ENCODE peak calls at places on chromosome 6, in six cellular contexts. Q is ovary; O is esophagus squamous epithelium; J is stimulated activated CD4-positive, alpha-beta T cell treated with anti-CD3 and anti-CD28 coated beads, Interleukin-15, amount 100 ng/mL, for 1 hour; G is Daoy; M is Calu3. X is an unnamed sample.
A peak's percentile ranks its signal among the peaks of the same experiment; 100 is the strongest.

GRCh38 chr6:56540232-56540631 is 102.5 kb downstream of the DST start:
- DNase-seq in Q (no peak), O (no peak), J (no peak), G (no peak), M (no peak), X (no peak)

GRCh38 chr6:116017546-116018276 is 43.0 kb downstream of the FRK start:
- DNase-seq in Q (no peak), O (no peak), J (no peak), G (no peak), M (no peak), X (no peak)

GRCh38 chr6:149044394-149044965 is 273.0 kb upstream of the TAB2 start:
- DNase-seq in Q (no peak), O (no peak), J (no peak), G (no peak), M (no peak), X (no peak)

GRCh38 chr6:26103141-26103769 is 16.0 kb downstream of the HFE start:
- DNase-seq in Q (no peak), O (no peak), J (no peak), G (peak; percentile 45), M (no peak), X (no peak)

GRCh38 chr6:135088818-135089809 is 34.5 kb upstream of the HBS1L start:
- DNase-seq in Q (no peak), O (no peak), J (no peak), G (peak; percentile 45), M (peak; percentile 10), X (peak; percentile 20)

GRCh38 chr6:31769684-31770371 is 7.3 kb downstream of the VWA7 start:
- DNase-seq in Q (no peak), O (no peak), J (peak; percentile 65), G (peak; percentile 78), M (peak; percentile 99), X (no peak)

GRCh38 chr6:158043008-158043407 is 61.3 kb downstream of the SYNJ2 start:
- DNase-seq in Q (no peak), O (no peak), J (no peak), G (no peak), M (no peak), X (no peak)

GRCh38 chr6:155026366-155027045 is 31.4 kb downstream of the TIAM2 start:
- DNase-seq in Q (no peak), O (no peak), J (no peak), G (peak; percentile 99), M (peak; percentile 75), X (no peak)

GRCh38 chr6:132763269-132763668 is 5.6 kb upstream of the VNN2 start:
- DNase-seq in Q (no peak), O (no peak), J (no peak), G (peak; percentile 26), M (peak; percentile 22), X (no peak)

GRCh38 chr6:50936277-50936681 is 117.6 kb downstream of the TFAP2B start:
- DNase-seq in Q (no peak), O (no peak), J (no peak), G (no peak), M (no peak), X (no peak)

GRCh38 chr6:25670208-25670607 is 18.2 kb downstream of the SCGN start:
- DNase-seq in Q (no peak), O (no peak), J (no peak), G (no peak), M (no peak), X (no peak)

GRCh38 chr6:3247255-3248146 is 11.2 kb upstream of the PSMG4 start:
- DNase-seq in Q (peak; percentile 65), O (no peak), J (no peak), G (peak; percentile 82), M (peak; percentile 52), X (no peak)

GRCh38 chr6:13420269-13420668 is 67.1 kb downstream of the GFOD1 start:
- DNase-seq in Q (no peak), O (no peak), J (no peak), G (no peak), M (no peak), X (no peak)

GRCh38 chr6:15893556-15894253 is 230.9 kb upstream of the DTNBP1 start:
- DNase-seq in Q (no peak), O (no peak), J (no peak), G (no peak), M (no peak), X (no peak)

GRCh38 chr6:131510094-131510493 is 62.9 kb upstream of the ARG1 start:
- DNase-seq in Q (no peak), O (no peak), J (no peak), G (no peak), M (no peak), X (no peak)

GRCh38 chr6:5201271-5201670 is 59.5 kb downstream of the LYRM4 start:
- DNase-seq in Q (no peak), O (no peak), J (no peak), G (no peak), M (no peak), X (no peak)

GRCh38 chr6:130020106-130020851 is 1.9 kb downstream of the L3MBTL3 start:
- DNase-seq in Q (peak; percentile 54), O (no peak), J (peak; percentile 23), G (no peak), M (peak; percentile 9), X (no peak)

GRCh38 chr6:142440603-142441293 is 138.9 kb downstream of the ADGRG6 start:
- DNase-seq in Q (no peak), O (no peak), J (no peak), G (no peak), M (no peak), X (no peak)

GRCh38 chr6:41571066-41571780 is 25.0 kb downstream of the FOXP4 start:
- DNase-seq in Q (no peak), O (no peak), J (no peak), G (no peak), M (no peak), X (no peak)

GRCh38 chr6:54920628-54921027 is 74.1 kb downstream of the FAM83B start:
- DNase-seq in Q (no peak), O (no peak), J (no peak), G (no peak), M (no peak), X (no peak)

GRCh38 chr6:149840345-149841075 is 23.6 kb downstream of the LRP11 start:
- DNase-seq in Q (peak; percentile 51), O (no peak), J (peak; percentile 14), G (peak; percentile 71), M (peak; percentile 79), X (no peak)

GRCh38 chr6:41498968-41499599 is 47.1 kb upstream of the FOXP4 start:
- DNase-seq in Q (no peak), O (no peak), J (no peak), G (no peak), M (no peak), X (no peak)

GRCh38 chr6:6565488-6565887 is 23.0 kb upstream of the LY86 start:
- DNase-seq in Q (no peak), O (no peak), J (no peak), G (no peak), M (no peak), X (no peak)

GRCh38 chr6:81708306-81708705 is 44.2 kb downstream of the TENT5A start:
- DNase-seq in Q (no peak), O (no peak), J (no peak), G (peak; percentile 55), M (no peak), X (no peak)

GRCh38 chr6:38499697-38500096 is 140.0 kb downstream of the BTBD9 start:
- DNase-seq in Q (no peak), O (no peak), J (no peak), G (no peak), M (no peak), X (no peak)

GRCh38 chr6:108348655-108349349 is 53.9 kb downstream of the AFG1L start:
- DNase-seq in Q (no peak), O (no peak), J (no peak), G (no peak), M (no peak), X (no peak)

GRCh38 chr6:151589667-151590066 is 95.8 kb downstream of the CCDC170 start:
- DNase-seq in Q (no peak), O (no peak), J (no peak), G (no peak), M (no peak), X (no peak)

GRCh38 chr6:11318835-11319813 is 86.7 kb upstream of the NEDD9 start:
- DNase-seq in Q (no peak), O (no peak), J (no peak), G (no peak), M (peak; percentile 21), X (no peak)

GRCh38 chr6:149032599-149033405 is 284.7 kb upstream of the TAB2 start:
- DNase-seq in Q (peak; percentile 56), O (no peak), J (peak; percentile 28), G (peak; percentile 94), M (no peak), X (no peak)

GRCh38 chr6:11427827-11428245 is 109.7 kb upstream of the TMEM170B start:
- DNase-seq in Q (no peak), O (no peak), J (no peak), G (peak; percentile 48), M (no peak), X (no peak)

GRCh38 chr6:4610256-4610655 is 165.9 kb upstream of the CDYL start:
- DNase-seq in Q (no peak), O (no peak), J (no peak), G (peak; percentile 29), M (no peak), X (no peak)

GRCh38 chr6:82006027-82006738 is 241.4 kb downstream of the IBTK start:
- DNase-seq in Q (no peak), O (no peak), J (no peak), G (peak; percentile 56), M (peak; percentile 29), X (no peak)

GRCh38 chr6:6724319-6725119 is 136.0 kb downstream of the LY86 start:
- DNase-seq in Q (peak; percentile 85), O (no peak), J (peak; percentile 33), G (peak; percentile 80), M (peak; percentile 58), X (no peak)

GRCh38 chr6:111242452-111242851 is 155.1 kb downstream of the SLC16A10 start:
- DNase-seq in Q (no peak), O (no peak), J (no peak), G (peak; percentile 11), M (peak; percentile 5), X (no peak)

GRCh38 chr6:170247178-170247701 is 43.6 kb downstream of the DLL1 start:
- DNase-seq in Q (no peak), O (no peak), J (no peak), G (peak; percentile 46), M (no peak), X (no peak)

X was measured in SIG-M5.